ENCODE peak calls at places on chromosomes 6 and 20, in nine cellular contexts. X is EH; N is EL; Y is HEK293T; S is left kidney; I is activated T-helper 2 cell treated with anti-CD3 and anti-CD28 coated beads, Interferon-gamma antibody, Interleukin-2, Interleukin-4, amounts not matched to agents 10 μg/mL and 5 μg/mL and 100 μg/mL, durations not matched to agents 14 hours and 24 hours and 36 hours; L is natural killer cell; E is stimulated activated CD4-positive, alpha-beta T cell treated with anti-CD3 and anti-CD28 coated beads, Interleukin-1b, Interleukin-23, amount 100 ng/mL, for 24 hours; A is RPMI8226. P is an unnamed sample.

GRCh38 chr6:120005292-120005976 is 655.9 kb upstream of the MAN1A1 start:
- DNase-seq in X (no peak), N (peak; percentile 1), Y (peak; percentile 16), S (no peak), I (no peak), L (no peak), E (no peak), A (peak; percentile 22), P (no peak)

GRCh38 chr6:112710710-112711109 is 363.6 kb downstream of the RFPL4B start:
- DNase-seq in X (no peak), N (no peak), Y (no peak), S (no peak), I (no peak), L (no peak), E (no peak), A (no peak), P (no peak)

GRCh38 chr6:44439270-44440045 is 52.0 kb downstream of the CDC5L start:
- DNase-seq in X (peak; percentile 61), N (peak; percentile 63), Y (no peak), S (no peak), I (no peak), L (no peak), E (no peak), A (no peak), P (peak; percentile 42)

GRCh38 chr6:163579880-163580295 is 165.4 kb downstream of the QKI start:
- DNase-seq in X (peak; percentile 25), N (no peak), Y (peak; percentile 51), S (peak; percentile 41), I (no peak), L (no peak), E (no peak), A (no peak), P (no peak)

GRCh38 chr6:125519367-125519766 is 217.6 kb upstream of the HDDC2 start:
- DNase-seq in X (peak; percentile 2), N (no peak), Y (no peak), S (no peak), I (no peak), L (no peak), E (no peak), A (no peak), P (no peak)

GRCh38 chr20:58198384-58198783 is 30.1 kb downstream of the ANKRD60 start:
- DNase-seq in X (no peak), N (no peak), Y (no peak), S (no peak), I (no peak), L (no peak), E (no peak), A (no peak), P (no peak)

GRCh38 chr6:63351995-63352586 is 32.3 kb upstream of the LGSN start:
- DNase-seq in X (peak; percentile 51), N (peak; percentile 28), Y (no peak), S (peak; percentile 39), I (no peak), L (no peak), E (no peak), A (peak; percentile 9), P (peak; percentile 22)

GRCh38 chr6:24313133-24313476 is 44.8 kb downstream of the DCDC2 start:
- DNase-seq in X (no peak), N (no peak), Y (no peak), S (no peak), I (no peak), L (no peak), E (no peak), A (no peak), P (no peak)

GRCh38 chr6:45665859-45666258 is 288.1 kb upstream of the SUPT3H start:
- DNase-seq in X (no peak), N (no peak), Y (no peak), S (no peak), I (no peak), L (no peak), E (no peak), A (no peak), P (no peak)

GRCh38 chr20:53738039-53738944 is 144.7 kb upstream of the ZNF217 start:
- DNase-seq in X (peak; percentile 97), N (peak; percentile 85), Y (peak; percentile 67), S (peak; percentile 96), I (no peak), L (no peak), E (no peak), A (no peak), P (no peak)

GRCh38 chr6:154070657-154071056 is 31.6 kb downstream of the OPRM1 start:
- DNase-seq in X (no peak), N (no peak), Y (no peak), S (no peak), I (no peak), L (no peak), E (no peak), A (no peak), P (no peak)

GRCh38 chr6:163248051-163248450 is 166.5 kb upstream of the QKI start:
- DNase-seq in X (no peak), N (no peak), Y (no peak), S (no peak), I (no peak), L (no peak), E (no peak), A (no peak), P (no peak)

GRCh38 chr20:16400249-16400648 is 173.0 kb downstream of the KIF16B start:
- DNase-seq in X (no peak), N (no peak), Y (no peak), S (no peak), I (no peak), L (no peak), E (no peak), A (no peak), P (no peak)

GRCh38 chr20:41222299-41222698 is 85.0 kb downstream of the PLCG1 start:
- DNase-seq in X (no peak), N (no peak), Y (no peak), S (peak; percentile 13), I (no peak), L (no peak), E (no peak), A (no peak), P (no peak)

GRCh38 chr6:120384671-120385070 is 949.6 kb downstream of the TBC1D32 start:
- DNase-seq in X (no peak), N (no peak), Y (no peak), S (no peak), I (no peak), L (no peak), E (no peak), A (no peak), P (no peak)

GRCh38 chr20:53763707-53764415 is 170.2 kb upstream of the ZNF217 start:
- DNase-seq in X (peak; percentile 63), N (no peak), Y (no peak), S (peak; percentile 86), I (no peak), L (no peak), E (no peak), A (no peak), P (peak; percentile 27)

GRCh38 chr6:100599088-100599770 is 134.5 kb upstream of the SIM1 start:
- DNase-seq in X (no peak), N (no peak), Y (no peak), S (no peak), I (no peak), L (no peak), E (no peak), A (no peak), P (no peak)

GRCh38 chr6:105771313-105771970 is 314.7 kb upstream of the PRDM1 start:
- DNase-seq in X (peak; percentile 52), N (peak; percentile 29), Y (no peak), S (no peak), I (no peak), L (no peak), E (no peak), A (no peak), P (no peak)

GRCh38 chr6:158730175-158730907 is 80.5 kb downstream of the SYTL3 start:
- DNase-seq in X (no peak), N (no peak), Y (no peak), S (no peak), I (no peak), L (no peak), E (no peak), A (no peak), P (no peak)

GRCh38 chr20:38804682-38805501 is 605 bp upstream of the PPP1R16B start:
- DNase-seq in X (no peak), N (no peak), Y (no peak), S (no peak), I (peak; percentile 81), L (peak; percentile 68), E (peak; percentile 57), A (no peak), P (peak; percentile 89)

GRCh38 chr6:134722996-134723871 is 226.7 kb downstream of the ALDH8A1 start:
- DNase-seq in X (peak; percentile 50), N (peak; percentile 34), Y (peak; percentile 39), S (peak; percentile 67), I (no peak), L (no peak), E (no peak), A (no peak), P (peak; percentile 31)

GRCh38 chr20:61724376-61724775 is 341.3 kb downstream of the TAF4 start:
- DNase-seq in X (no peak), N (peak; percentile 11), Y (peak; percentile 22), S (no peak), I (no peak), L (no peak), E (no peak), A (peak; percentile 43), P (no peak)

GRCh38 chr20:11057624-11058023 is 383.8 kb upstream of the JAG1 start:
- DNase-seq in X (peak; percentile 55), N (peak; percentile 39), Y (no peak), S (no peak), I (no peak), L (no peak), E (no peak), A (no peak), P (peak; percentile 5)

GRCh38 chr20:57638173-57638894 is 18.1 kb upstream of the ZBP1 start:
- DNase-seq in X (peak; percentile 2), N (no peak), Y (no peak), S (no peak), I (no peak), L (no peak), E (no peak), A (no peak), P (no peak)

GRCh38 chr6:72216222-72217106 is 330.1 kb downstream of the RIMS1 start:
- DNase-seq in X (no peak), N (no peak), Y (no peak), S (peak; percentile 7), I (no peak), L (no peak), E (no peak), A (no peak), P (no peak)

GRCh38 chr20:58634818-58635665 is 16.0 kb upstream of the STX16 start:
- DNase-seq in X (peak; percentile 35), N (peak; percentile 29), Y (no peak), S (peak; percentile 49), I (no peak), L (no peak), E (peak; percentile 29), A (no peak), P (no peak)

GRCh38 chr20:14197097-14197496 is 140.3 kb downstream of the FLRT3 start:
- DNase-seq in X (peak; percentile 81), N (peak; percentile 66), Y (no peak), S (no peak), I (no peak), L (no peak), E (no peak), A (no peak), P (no peak)

GRCh38 chr6:30544666-30545272 is 11.5 kb downstream of the GNL1 start:
- DNase-seq in X (peak; percentile 80), N (peak; percentile 76), Y (peak; percentile 54), S (peak; percentile 75), I (no peak), L (no peak), E (no peak), A (peak; percentile 57), P (peak; percentile 68)

GRCh38 chr20:24764027-24764797 is 184.9 kb upstream of the CST7 start:
- DNase-seq in X (no peak), N (no peak), Y (no peak), S (no peak), I (no peak), L (no peak), E (no peak), A (no peak), P (no peak)

GRCh38 chr20:1861996-1862664 is 33.1 kb upstream of the SIRPA start:
- DNase-seq in X (no peak), N (no peak), Y (no peak), S (no peak), I (no peak), L (no peak), E (no peak), A (no peak), P (no peak)

GRCh38 chr6:145669627-145670034 is 65.7 kb downstream of the EPM2A start:
- DNase-seq in X (peak; percentile 90), N (peak; percentile 86), Y (no peak), S (no peak), I (no peak), L (no peak), E (no peak), A (no peak), P (peak; percentile 83)

P was measured in lung microvascular endothelial cell.